ENCODE peak calls at places on chromosomes 7 and 10, in four cellular contexts. One of them, this sample, is unnamed.

GRCh38 chr10:43749940-43750552 is 101.4 kb upstream of the ZNF32 start:
- DNase-seq in GM12865: no peak
- DNase-seq in SK-N-SH: no peak
- DNase-seq in HFF-Myc: no peak
- DNase-seq in this sample: no peak

GRCh38 chr10:102344067-102344466 is 51.4 kb upstream of the NFKB2 start:
- DNase-seq in SK-N-SH: no peak
- DNase-seq in HFF-Myc: no peak
- DNase-seq in GM12865: no peak
- DNase-seq in this sample: no peak

GRCh38 chr7:43590862-43591550 is 8.1 kb downstream of the STK17A start:
- DNase-seq in GM12865: peak; percentile 93
- DNase-seq in HFF-Myc: no peak
- DNase-seq in SK-N-SH: no peak
- DNase-seq in this sample: no peak

GRCh38 chr10:129870042-129870757 is 93.9 kb downstream of the EBF3 start:
- DNase-seq in GM12865: no peak
- DNase-seq in HFF-Myc: no peak
- DNase-seq in SK-N-SH: peak; percentile 58
- DNase-seq in this sample: no peak

GRCh38 chr7:155961241-155962190 is 149.3 kb upstream of the SHH start:
- DNase-seq in HFF-Myc: no peak
- DNase-seq in SK-N-SH: no peak
- DNase-seq in GM12865: peak; percentile 5
- DNase-seq in this sample: peak; percentile 87

GRCh38 chr10:126536148-126536547 is 134.3 kb downstream of the C10orf90 start:
- DNase-seq in SK-N-SH: no peak
- DNase-seq in GM12865: no peak
- DNase-seq in HFF-Myc: no peak
- DNase-seq in this sample: no peak

GRCh38 chr7:158246272-158246959 is 341.2 kb downstream of the PTPRN2 start:
- DNase-seq in SK-N-SH: no peak
- DNase-seq in HFF-Myc: no peak
- DNase-seq in GM12865: no peak
- DNase-seq in this sample: no peak

GRCh38 chr10:98045785-98046389 is 15.5 kb upstream of the CRTAC1 start:
- DNase-seq in GM12865: peak; percentile 72
- DNase-seq in SK-N-SH: peak; percentile 72
- DNase-seq in HFF-Myc: peak; percentile 24
- DNase-seq in this sample: peak; percentile 28

GRCh38 chr7:104106106-104106505 is 101.7 kb downstream of the ORC5 start:
- DNase-seq in SK-N-SH: no peak
- DNase-seq in HFF-Myc: no peak
- DNase-seq in GM12865: no peak
- DNase-seq in this sample: no peak

DNA sequence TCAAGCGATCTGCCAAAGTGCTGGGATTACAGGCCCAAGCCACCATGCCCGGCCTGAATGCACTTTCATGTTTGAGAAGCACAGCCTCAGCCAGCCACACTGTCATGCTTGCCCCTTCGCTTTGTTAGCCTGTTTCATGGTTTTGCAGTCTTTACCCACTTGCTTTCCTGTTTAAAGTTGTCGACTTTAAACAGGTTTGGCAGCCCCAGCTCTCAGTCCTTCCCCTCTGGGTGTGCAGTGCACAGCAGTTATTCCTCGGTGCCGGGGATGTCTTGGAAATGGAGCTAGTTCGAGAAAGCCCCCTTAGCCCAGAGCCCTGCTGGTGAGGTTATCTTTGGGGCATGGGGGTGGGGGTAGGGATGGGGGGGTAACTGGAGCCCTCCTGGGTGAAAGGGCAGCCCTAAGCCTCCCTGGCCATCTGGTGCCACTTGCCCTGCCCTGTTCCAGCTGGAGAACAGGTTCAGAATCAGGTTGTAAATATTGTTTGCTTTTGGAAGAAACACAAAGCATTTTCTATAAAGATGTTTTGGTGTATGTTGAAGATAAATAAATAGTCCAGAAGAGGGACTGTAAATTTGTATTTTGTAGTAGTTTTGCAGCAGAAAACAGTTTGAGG is 14.8 kb downstream of the TSPAN14 start:
- DNase-seq in GM12865: no peak
- DNase-seq in SK-N-SH: no peak
- DNase-seq in HFF-Myc: no peak
- DNase-seq in this sample: no peak
- H3K4me3 ChIP-seq in GM12865: no peak overlapping the region
- H3K4me3 ChIP-seq in SK-N-SH: no peak overlapping the region
- H3K4me3 ChIP-seq in HFF-Myc: no peak overlapping the region
- H3K4me3 ChIP-seq in this sample: no peak overlapping the region

DNA sequence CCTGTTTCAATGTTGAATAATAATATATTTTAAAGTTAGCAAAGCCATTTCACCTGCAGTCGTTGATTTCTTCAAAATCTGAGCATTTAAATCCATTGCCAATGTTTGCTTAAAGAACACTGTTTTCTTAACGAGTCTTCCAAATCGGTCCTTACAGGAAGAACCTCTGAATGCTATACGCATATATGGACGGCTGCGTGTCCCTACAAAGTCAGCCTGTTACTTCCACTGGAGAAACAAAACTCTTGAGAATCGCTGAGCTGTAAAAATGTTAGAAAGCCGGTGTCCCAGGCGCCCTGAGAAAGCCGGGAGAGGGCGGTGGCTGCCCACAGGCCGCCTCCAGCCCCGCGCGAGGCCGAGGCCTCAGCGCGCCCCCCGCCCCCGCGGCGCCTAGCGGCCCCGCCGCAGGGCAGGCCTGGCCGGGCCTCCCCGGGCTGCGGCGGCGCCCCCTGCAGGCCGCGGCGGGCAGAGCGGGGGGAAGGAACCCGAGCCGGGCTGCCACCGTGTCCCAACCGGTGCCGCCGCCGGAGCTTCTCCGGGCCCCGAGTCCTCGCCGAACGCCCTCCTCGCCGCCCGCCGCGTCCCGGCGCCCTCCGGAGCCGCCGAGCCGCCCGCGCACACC is at the start of gene FHIP2A:
- DNase-seq in HFF-Myc: no peak
- DNase-seq in GM12865: peak; percentile 85
- DNase-seq in SK-N-SH: peak; percentile 96
- DNase-seq in this sample: no peak
- TF ChIP-seq CTCF in HFF-Myc: peak; percentile 15
- TF ChIP-seq CTCF in GM12865: peak; percentile 67
- TF ChIP-seq CTCF in SK-N-SH: peak; percentile 39
- TF ChIP-seq CTCF in this sample: no peak

DNA sequence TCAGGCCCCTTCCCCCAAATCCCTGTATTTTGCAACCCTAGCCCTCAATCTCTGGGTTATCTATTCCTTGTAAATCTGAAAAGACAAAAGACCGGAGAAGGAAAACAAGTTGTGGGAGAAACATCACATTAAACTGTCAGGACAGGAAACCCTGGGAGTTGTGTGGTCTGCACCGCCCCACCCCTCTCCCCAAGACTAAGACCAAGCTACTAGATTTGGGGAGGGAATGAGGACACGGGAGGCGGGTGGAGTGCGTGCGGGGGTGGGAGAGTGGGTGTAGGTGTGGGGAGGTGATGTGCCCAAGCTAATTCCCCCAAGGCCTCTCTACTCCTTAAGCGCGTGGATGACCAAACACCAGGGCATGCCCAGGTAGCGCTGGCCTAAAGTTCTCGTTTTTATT is 1.3 kb downstream of the JCAD start:
- DNase-seq in HFF-Myc: no peak
- DNase-seq in SK-N-SH: no peak
- DNase-seq in GM12865: no peak
- DNase-seq in this sample: no peak
- H3K4me3 ChIP-seq in HFF-Myc: peak overlapping the region; percentile 60
- H3K4me3 ChIP-seq in SK-N-SH: peak overlapping the region; percentile 80
- H3K4me3 ChIP-seq in GM12865: no peak overlapping the region
- H3K4me3 ChIP-seq in this sample: peak overlapping the region; percentile 78

GRCh38 chr10:131948501-131948900 is 33.2 kb downstream of the BNIP3 start:
- DNase-seq in HFF-Myc: no peak
- DNase-seq in SK-N-SH: no peak
- DNase-seq in GM12865: no peak
- DNase-seq in this sample: no peak
- TF ChIP-seq CTCF in HFF-Myc: no peak
- TF ChIP-seq CTCF in SK-N-SH: no peak
- TF ChIP-seq CTCF in GM12865: no peak
- TF ChIP-seq CTCF in this sample: no peak

GRCh38 chr7:94650652-94651051 is 5.3 kb downstream of the SGCE start:
- DNase-seq in HFF-Myc: no peak
- DNase-seq in GM12865: no peak
- DNase-seq in SK-N-SH: peak; percentile 60
- DNase-seq in this sample: no peak

GRCh38 chr7:94648731-94649130 is 7.2 kb downstream of the SGCE start:
- DNase-seq in HFF-Myc: no peak
- DNase-seq in SK-N-SH: no peak
- DNase-seq in GM12865: no peak
- DNase-seq in this sample: no peak

GRCh38 chr7:94650137-94650536 is 5.8 kb downstream of the SGCE start:
- DNase-seq in GM12865: no peak
- DNase-seq in SK-N-SH: no peak
- DNase-seq in HFF-Myc: no peak
- DNase-seq in this sample: no peak

GRCh38 chr7:94647295-94647694 is 8.6 kb downstream of the SGCE start:
- DNase-seq in HFF-Myc: no peak
- DNase-seq in GM12865: no peak
- DNase-seq in SK-N-SH: no peak
- DNase-seq in this sample: no peak

DNA sequence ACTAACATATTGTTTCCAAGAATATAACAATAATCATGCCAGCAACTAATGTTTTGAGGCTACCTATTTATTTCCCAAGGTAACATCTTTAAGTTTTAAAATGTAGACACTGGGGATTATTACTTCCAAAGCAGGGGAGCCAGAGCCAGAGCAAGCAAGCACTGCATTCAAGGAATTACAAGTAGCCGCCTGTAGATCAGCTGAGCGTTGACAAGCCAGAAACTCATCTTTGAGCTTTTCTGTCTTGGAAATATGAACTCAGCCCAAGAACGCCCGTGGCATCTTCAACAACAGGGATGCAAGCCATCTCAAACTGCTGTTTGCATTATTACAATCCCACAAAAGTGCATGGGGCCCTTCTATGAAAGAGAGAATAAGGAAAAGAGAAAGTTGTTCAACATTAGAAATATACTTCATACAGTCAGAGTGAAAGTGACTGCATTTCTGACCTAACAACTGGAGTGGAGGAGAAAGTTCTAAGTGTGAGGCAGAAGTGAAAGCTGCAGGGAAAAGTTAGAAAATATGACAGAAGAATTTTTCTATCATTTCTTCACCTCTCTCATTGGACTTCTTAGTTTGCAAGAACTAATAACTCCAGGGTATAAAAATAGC is 6.5 kb downstream of the SGCE start:
- DNase-seq in SK-N-SH: no peak
- DNase-seq in HFF-Myc: no peak
- DNase-seq in GM12865: peak; percentile 55
- DNase-seq in this sample: no peak
- H3K4me3 ChIP-seq in SK-N-SH: no peak overlapping the region
- H3K4me3 ChIP-seq in HFF-Myc: no peak overlapping the region
- H3K4me3 ChIP-seq in GM12865: peak overlapping the region; percentile 13
- H3K4me3 ChIP-seq in this sample: no peak overlapping the region

This sample was measured in kidney epithelial cell.